ENCODE peak calls at places on chromosomes 12 and 14, in ten cellular contexts. N, O, V, F, L, S, J, P, A and R are unnamed samples.

GRCh38 chr12:52042706-52043385 is 8.4 kb upstream of the NR4A1 start:
- ATAC-seq in N (no peak), A (no peak), L (no peak), P (no peak), F (no peak), J (no peak), O (no peak), V (no peak), S (no peak), R (no peak)

GRCh38 chr14:71221119-71221518 is 313.9 kb downstream of the PCNX1 start:
- ATAC-seq in P (no peak), S (no peak), A (no peak), N (peak; percentile 54), F (no peak), V (no peak), O (no peak), J (no peak), L (no peak), R (no peak)

GRCh38 chr12:107369679-107370078 is 276.3 kb upstream of the CRY1 start:
- ATAC-seq in L (no peak), S (no peak), F (peak; percentile 63), J (no peak), P (no peak), A (no peak), O (peak; percentile 75), N (no peak), V (peak; percentile 65), R (no peak)

GRCh38 chr12:132772551-132772950 is 10.9 kb upstream of the ANKLE2 start:
- ATAC-seq in N (no peak), V (no peak), O (no peak), A (no peak), J (no peak), S (no peak), L (no peak), F (peak; percentile 37), P (no peak), R (peak; percentile 27)

GRCh38 chr14:101824339-101824727 is 62.8 kb downstream of the PPP2R5C start:
- ATAC-seq in N (no peak), J (peak; percentile 45), L (peak; percentile 12), S (no peak), F (peak; percentile 15), O (peak; percentile 1), A (peak; percentile 10), V (no peak), P (no peak), R (peak; percentile 35)

GRCh38 chr12:93902736-93903562 is 225.8 kb downstream of the CRADD start:
- ATAC-seq in S (peak; percentile 86), A (no peak), P (no peak), F (peak; percentile 90), J (no peak), V (no peak), L (no peak), O (no peak), N (no peak), R (no peak)

GRCh38 chr14:56098021-56098420 is 20.2 kb upstream of the PELI2 start:
- ATAC-seq in V (no peak), A (no peak), O (no peak), J (no peak), P (no peak), L (no peak), N (no peak), F (no peak), S (no peak), R (no peak)

GRCh38 chr14:85963486-85963885 is 433.5 kb downstream of the FLRT2 start:
- ATAC-seq in O (no peak), S (no peak), A (no peak), V (no peak), F (no peak), P (no peak), J (no peak), L (no peak), N (no peak), R (no peak)

GRCh38 chr14:71166434-71166833 is 259.2 kb downstream of the PCNX1 start:
- ATAC-seq in V (no peak), N (peak; percentile 75), O (no peak), L (no peak), A (peak; percentile 29), F (peak; percentile 65), P (no peak), S (peak; percentile 46), J (peak; percentile 41), R (no peak)

GRCh38 chr12:52052471-52053186 is 1.4 kb downstream of the NR4A1 start:
- ATAC-seq in P (no peak), O (no peak), J (no peak), N (no peak), A (no peak), S (peak; percentile 36), L (no peak), F (peak; percentile 35), V (no peak), R (no peak)

GRCh38 chr14:37546621-37547447 is 48.2 kb downstream of the FOXA1 start:
- ATAC-seq in S (peak; percentile 91), N (no peak), V (no peak), J (peak; percentile 86), P (no peak), L (no peak), O (no peak), A (no peak), F (peak; percentile 95), R (no peak)

GRCh38 chr14:61472801-61473376 is 151.5 kb downstream of the PRKCH start:
- ATAC-seq in V (peak; percentile 45), N (no peak), A (no peak), O (peak; percentile 66), L (no peak), F (peak; percentile 10), P (no peak), S (peak; percentile 47), J (no peak), R (no peak)

GRCh38 chr12:89783321-89784060 is 74.9 kb upstream of the ATP2B1 start:
- ATAC-seq in L (peak; percentile 95), J (peak; percentile 60), O (no peak), V (no peak), F (peak; percentile 54), S (peak; percentile 46), A (peak; percentile 99), P (peak; percentile 94), N (peak; percentile 30), R (peak; percentile 60)

GRCh38 chr12:93415723-93416464 is 25.9 kb downstream of the UBE2N start:
- ATAC-seq in P (peak; percentile 63), A (peak; percentile 81), J (no peak), L (peak; percentile 71), S (no peak), V (no peak), N (no peak), O (peak; percentile 39), F (no peak), R (no peak)

GRCh38 chr12:70467908-70468733 is 102.0 kb downstream of the KCNMB4 start:
- ATAC-seq in J (no peak), L (no peak), F (no peak), N (peak; percentile 99), O (no peak), V (no peak), P (no peak), S (no peak), A (no peak), R (no peak)

GRCh38 chr14:76772300-76773187 is 11.3 kb downstream of the VASH1 start:
- ATAC-seq in N (no peak), P (peak; percentile 65), S (peak; percentile 20), F (no peak), A (peak; percentile 62), O (no peak), V (no peak), J (peak; percentile 72), L (peak; percentile 47), R (peak; percentile 60)

GRCh38 chr12:114869091-114869834 is 185.3 kb upstream of the TBX3 start:
- ATAC-seq in L (no peak), J (no peak), A (no peak), O (no peak), N (no peak), P (no peak), V (no peak), S (no peak), F (no peak), R (no peak)

GRCh38 chr14:55851301-55851700 is 266.9 kb upstream of the PELI2 start:
- ATAC-seq in O (no peak), V (no peak), S (no peak), F (no peak), L (no peak), A (peak; percentile 52), J (no peak), P (peak; percentile 49), N (no peak), R (peak; percentile 30)

GRCh38 chr12:6947615-6948014 is 3.5 kb upstream of the PTPN6 start:
- ATAC-seq in V (no peak), N (no peak), L (no peak), S (no peak), F (no peak), A (no peak), J (no peak), P (no peak), O (no peak), R (no peak)